ENCODE peak calls at places on chromosome 10, in five cellular contexts. One of them, this sample, is unnamed.

GRCh38 chr10:114849674-114850073 is 28.1 kb downstream of the FHIP2A start:
- DNase-seq in A549: no peak
- DNase-seq in HepG2: no peak
- DNase-seq in K562: no peak
- DNase-seq in H1: no peak
- DNase-seq in this sample: no peak

GRCh38 chr10:86234553-86235270 is 131.9 kb downstream of the GRID1 start:
- DNase-seq in A549: no peak
- DNase-seq in HepG2: no peak
- DNase-seq in K562: no peak
- DNase-seq in H1: no peak
- DNase-seq in this sample: no peak

GRCh38 chr10:91705948-91706670 is 73.2 kb upstream of the PPP1R3C start:
- DNase-seq in A549: no peak
- DNase-seq in HepG2: peak
- DNase-seq in K562: no peak
- DNase-seq in H1: no peak
- DNase-seq in this sample: no peak

GRCh38 chr10:50560370-50560769 is 63.4 kb downstream of the SGMS1 start:
- DNase-seq in A549: no peak
- DNase-seq in HepG2: no peak
- DNase-seq in K562: no peak
- DNase-seq in H1: no peak
- DNase-seq in this sample: no peak

GRCh38 chr10:77788496-77789010 is 138.0 kb downstream of the DLG5 start:
- DNase-seq in A549: no peak
- DNase-seq in HepG2: no peak
- DNase-seq in K562: no peak
- DNase-seq in H1: no peak
- DNase-seq in this sample: no peak

GRCh38 chr10:50992972-50993766 is 81.1 kb upstream of the PRKG1 start:
- DNase-seq in A549: no peak
- DNase-seq in HepG2: no peak
- DNase-seq in K562: no peak
- DNase-seq in H1: no peak
- DNase-seq in this sample: no peak

GRCh38 chr10:18359839-18360238 is 219.6 kb downstream of the CACNB2 start:
- DNase-seq in A549: no peak
- DNase-seq in HepG2: no peak
- DNase-seq in K562: no peak
- DNase-seq in H1: no peak
- DNase-seq in this sample: no peak

GRCh38 chr10:113965077-113965476 is 78.6 kb upstream of the ADRB1 start:
- DNase-seq in A549: no peak
- DNase-seq in HepG2: no peak
- DNase-seq in K562: no peak
- DNase-seq in H1: no peak
- DNase-seq in this sample: no peak

GRCh38 chr10:117224036-117224430 is 16.9 kb upstream of the SLC18A2 start:
- DNase-seq in A549: no peak
- DNase-seq in HepG2: no peak
- DNase-seq in K562: no peak
- DNase-seq in H1: no peak
- DNase-seq in this sample: no peak

GRCh38 chr10:102758226-102758932 is 14.6 kb downstream of the WBP1L start:
- DNase-seq in A549: no peak
- DNase-seq in HepG2: no peak
- DNase-seq in K562: no peak
- DNase-seq in H1: no peak
- DNase-seq in this sample: no peak

GRCh38 chr10:25641576-25641975 is 292.5 kb upstream of the MYO3A start:
- DNase-seq in A549: no peak
- DNase-seq in HepG2: no peak
- DNase-seq in K562: no peak
- DNase-seq in H1: no peak
- DNase-seq in this sample: no peak

DNA sequence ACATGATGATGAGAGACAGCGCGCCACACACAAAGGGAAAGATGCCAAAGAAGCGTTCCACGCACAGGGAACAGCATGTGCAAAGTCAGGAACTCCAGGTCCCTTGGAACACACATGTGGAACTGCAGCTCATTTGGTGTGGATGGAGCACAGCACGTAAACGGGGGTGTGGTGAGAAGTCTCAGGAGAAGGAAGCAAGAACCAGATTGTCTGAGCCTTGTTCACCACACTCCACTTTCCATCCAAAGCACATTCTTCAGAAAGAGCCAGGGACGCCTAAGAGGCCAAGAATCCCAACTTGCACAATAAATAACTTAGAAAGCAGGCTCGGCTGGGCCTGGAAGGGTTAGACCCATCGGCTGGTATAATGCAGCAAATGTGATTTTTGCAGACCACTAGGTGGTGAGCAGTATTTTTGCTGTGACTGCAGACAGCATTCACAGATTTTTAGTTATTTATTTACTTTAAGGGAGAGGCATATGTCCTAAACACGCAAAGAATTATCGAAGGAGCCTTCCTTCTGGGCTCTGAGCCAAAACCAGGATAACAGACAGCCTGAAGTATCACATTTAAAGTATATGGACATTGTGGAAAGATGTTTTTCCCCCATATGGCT is 27.9 kb upstream of the ASCC1 start:
- DNase-seq in A549: peak
- DNase-seq in HepG2: no peak
- DNase-seq in K562: peak
- DNase-seq in H1: no peak
- DNase-seq in this sample: no peak
- TF ChIP-seq JUN in A549: peak
- TF ChIP-seq JUN in HepG2: no peak
- TF ChIP-seq JUN in K562: no peak
- TF ChIP-seq JUN in H1: no peak
- TF ChIP-seq JUN in this sample: no peak

GRCh38 chr10:71076473-71077142 is 135.8 kb upstream of the UNC5B start:
- DNase-seq in A549: no peak
- DNase-seq in HepG2: no peak
- DNase-seq in K562: no peak
- DNase-seq in H1: peak
- DNase-seq in this sample: peak
- TF ChIP-seq JUN in A549: no peak
- TF ChIP-seq JUN in HepG2: no peak
- TF ChIP-seq JUN in K562: no peak
- TF ChIP-seq JUN in H1: no peak
- TF ChIP-seq JUN in this sample: no peak

DNA sequence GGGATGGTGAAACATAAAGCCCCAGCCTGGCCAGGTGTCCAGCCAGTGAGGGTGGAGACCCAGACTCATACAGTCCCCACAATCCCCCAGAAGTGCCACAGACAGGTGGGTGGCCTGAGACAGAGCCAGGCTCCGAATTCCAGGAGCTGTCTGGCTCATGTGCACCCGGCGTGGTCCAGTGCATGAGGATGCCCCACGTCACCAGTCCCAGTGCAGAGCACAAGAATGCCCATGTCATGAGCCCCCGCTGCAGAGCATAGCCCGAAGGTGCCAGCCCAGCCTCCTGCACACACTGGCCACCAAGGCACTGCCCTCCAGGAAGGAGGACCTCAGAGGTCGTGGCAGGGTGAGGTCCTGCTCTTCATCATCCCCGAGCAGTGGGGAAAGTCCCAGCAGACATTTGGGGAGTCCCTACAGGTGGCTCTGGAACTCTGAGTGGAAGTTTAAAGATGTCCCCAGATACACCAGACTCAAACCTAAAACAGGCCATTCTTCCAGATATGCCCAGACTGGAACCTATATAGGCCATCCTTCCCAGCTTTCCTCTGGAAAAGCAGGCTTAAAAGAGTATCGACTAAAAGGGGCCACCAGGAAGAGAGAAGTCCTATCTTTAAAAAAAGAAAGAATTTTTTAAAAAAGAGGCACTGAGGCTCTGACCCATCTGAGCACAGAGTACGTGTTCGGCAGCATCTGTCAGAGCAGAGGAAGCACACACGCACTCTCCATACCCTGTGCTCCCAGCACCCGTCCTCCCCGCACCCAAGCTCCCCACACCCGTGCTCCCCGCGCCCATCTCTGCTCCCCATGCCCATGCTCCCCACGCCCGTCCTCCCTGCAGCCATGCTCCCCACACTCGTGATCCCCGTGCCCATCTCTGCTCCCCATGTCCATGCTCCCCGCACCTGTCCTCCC is 11.5 kb downstream of the DIP2C start:
- DNase-seq in A549: no peak
- DNase-seq in HepG2: no peak
- DNase-seq in K562: no peak
- DNase-seq in H1: no peak
- DNase-seq in this sample: no peak
- TF ChIP-seq JUN in A549: no peak
- TF ChIP-seq JUN in HepG2: no peak
- TF ChIP-seq JUN in K562: no peak
- TF ChIP-seq JUN in H1: no peak
- TF ChIP-seq JUN in this sample: no peak

DNA sequence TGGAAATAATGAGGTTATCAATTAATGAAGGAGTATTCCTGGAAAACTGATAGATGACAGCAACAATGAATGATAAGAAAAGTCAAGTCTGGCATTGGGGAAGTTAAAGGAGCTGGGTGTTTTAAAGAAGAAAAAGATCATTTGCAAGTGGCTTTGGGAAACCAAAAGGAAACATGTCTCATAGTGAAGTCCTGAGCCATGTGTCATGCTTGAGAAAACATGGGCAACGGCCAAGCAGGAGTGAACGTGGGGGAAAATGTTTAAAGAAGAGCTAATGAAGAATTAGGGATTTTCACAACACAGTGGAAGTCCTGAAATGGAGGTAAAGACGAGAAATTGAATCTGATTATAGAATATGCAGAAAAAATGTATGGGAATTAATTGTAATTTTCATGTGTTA is 1383.2 kb upstream of the CELF2 start:
- DNase-seq in A549: no peak
- DNase-seq in HepG2: no peak
- DNase-seq in K562: no peak
- DNase-seq in H1: no peak
- DNase-seq in this sample: no peak
- TF ChIP-seq JUN in A549: no peak
- TF ChIP-seq JUN in HepG2: no peak
- TF ChIP-seq JUN in K562: no peak
- TF ChIP-seq JUN in H1: no peak
- TF ChIP-seq JUN in this sample: no peak

GRCh38 chr10:62959553-62959952 is 143.4 kb upstream of the EGR2 start:
- DNase-seq in A549: no peak
- DNase-seq in HepG2: no peak
- DNase-seq in K562: no peak
- DNase-seq in H1: no peak
- DNase-seq in this sample: no peak

GRCh38 chr10:62958980-62959379 is 142.8 kb upstream of the EGR2 start:
- DNase-seq in A549: no peak
- DNase-seq in HepG2: no peak
- DNase-seq in K562: no peak
- DNase-seq in H1: no peak
- DNase-seq in this sample: no peak

GRCh38 chr10:62960416-62960815 is 144.2 kb upstream of the EGR2 start:
- DNase-seq in A549: no peak
- DNase-seq in HepG2: no peak
- DNase-seq in K562: no peak
- DNase-seq in H1: no peak
- DNase-seq in this sample: no peak

DNA sequence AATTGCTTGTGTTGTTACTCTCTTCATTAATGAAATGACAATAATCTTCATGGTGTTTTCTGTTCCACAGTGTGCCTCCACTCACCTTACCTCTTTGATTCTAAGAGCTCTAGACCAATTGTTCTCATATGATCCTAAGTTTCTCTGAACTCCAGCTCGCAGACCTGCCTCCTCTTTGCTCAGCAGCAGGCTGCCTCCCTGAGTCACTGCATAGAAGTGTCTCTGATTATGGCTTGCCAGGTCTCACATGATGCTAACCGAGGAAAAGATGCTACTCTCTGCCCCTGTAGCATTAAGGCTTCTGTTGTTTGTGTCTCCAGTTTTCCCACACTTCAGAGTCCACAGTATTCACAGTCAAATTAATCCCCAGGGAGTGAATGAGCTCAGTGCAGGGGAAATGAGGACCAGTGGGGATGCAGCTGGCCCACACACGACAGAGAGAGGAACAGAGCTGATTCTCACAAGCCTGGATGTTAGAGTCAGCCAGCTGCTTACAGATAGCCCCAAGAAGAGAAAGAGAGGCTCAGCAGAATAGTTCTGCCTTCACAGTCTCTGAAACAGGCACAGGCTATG is 145.9 kb upstream of the EGR2 start:
- DNase-seq in A549: no peak
- DNase-seq in HepG2: no peak
- DNase-seq in K562: no peak
- DNase-seq in H1: no peak
- DNase-seq in this sample: no peak
- TF ChIP-seq JUN in A549: no peak
- TF ChIP-seq JUN in HepG2: no peak
- TF ChIP-seq JUN in K562: no peak
- TF ChIP-seq JUN in H1: no peak
- TF ChIP-seq JUN in this sample: no peak

DNA sequence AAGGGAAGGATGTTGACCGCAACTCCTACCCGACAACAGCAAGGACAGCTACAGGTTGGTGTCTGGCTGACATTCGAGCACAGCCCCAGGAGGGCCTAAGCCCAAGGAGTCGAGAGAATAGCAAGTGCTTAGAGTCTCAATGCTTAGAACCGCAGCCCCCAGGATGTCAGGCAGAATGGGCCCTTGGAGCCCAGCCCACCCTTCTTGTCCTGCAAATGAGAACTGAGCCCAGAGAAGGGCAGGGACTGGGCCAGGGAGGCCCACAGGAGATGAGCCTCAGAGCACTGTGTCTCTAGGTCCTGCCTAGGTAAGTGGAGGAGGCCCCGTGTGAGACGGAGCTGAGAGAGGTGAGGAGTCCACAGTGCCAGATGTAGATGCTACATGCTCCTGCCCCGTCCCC is 173.3 kb upstream of the ZMIZ1 start:
- DNase-seq in A549: no peak
- DNase-seq in HepG2: no peak
- DNase-seq in K562: no peak
- DNase-seq in H1: no peak
- DNase-seq in this sample: no peak
- TF ChIP-seq JUN in A549: no peak
- TF ChIP-seq JUN in HepG2: no peak
- TF ChIP-seq JUN in K562: no peak
- TF ChIP-seq JUN in H1: no peak
- TF ChIP-seq JUN in this sample: no peak